ENCODE peak calls at places on chromosomes 13 and 19, in six cellular contexts. T, W, N, U, H and O are unnamed samples.

GRCh38 chr13:100195568-100195967 is 106.7 kb downstream of the PCCA start:
- DNase-seq in T (no peak), W (no peak), N (no peak), U (no peak), H (no peak), O (no peak)

GRCh38 chr13:100131863-100132574 is 43.1 kb downstream of the PCCA start:
- DNase-seq in T (peak), W (no peak), N (peak), U (no peak), H (no peak), O (no peak)

GRCh38 chr13:20461860-20462532 is 63.7 kb downstream of the CRYL1 start:
- DNase-seq in T (no peak), W (no peak), N (no peak), U (no peak), H (peak), O (no peak)

GRCh38 chr13:112890316-112891131 is 78.5 kb upstream of the MCF2L start:
- DNase-seq in T (no peak), W (no peak), N (no peak), U (no peak), H (no peak), O (no peak)

GRCh38 chr19:44704982-44705381 is 6.0 kb downstream of the CEACAM16 start:
- DNase-seq in T (no peak), W (no peak), N (no peak), U (no peak), H (no peak), O (no peak)

GRCh38 chr13:48954086-48954485 is 21.6 kb upstream of the FNDC3A start:
- DNase-seq in T (no peak), W (no peak), N (peak), U (no peak), H (no peak), O (no peak)

GRCh38 chr13:24264976-24265375 is 44.4 kb upstream of the C1QTNF9 start:
- DNase-seq in T (no peak), W (no peak), N (no peak), U (no peak), H (no peak), O (no peak)

GRCh38 chr19:4814625-4815425 is 16.7 kb downstream of the TICAM1 start:
- DNase-seq in T (peak), W (no peak), N (peak), U (no peak), H (no peak), O (no peak)

GRCh38 chr19:18008814-18009213 is 844 bp downstream of the ARRDC2 start:
- DNase-seq in T (no peak), W (no peak), N (no peak), U (no peak), H (no peak), O (no peak)

GRCh38 chr13:50805805-50806204 is 37.7 kb downstream of the DLEU7 start:
- DNase-seq in T (no peak), W (no peak), N (peak), U (no peak), H (no peak), O (no peak)

GRCh38 chr19:6229216-6229913 is 50.4 kb downstream of the MLLT1 start:
- DNase-seq in T (no peak), W (no peak), N (no peak), U (no peak), H (no peak), O (no peak)

GRCh38 chr19:38266070-38266469 is 1.7 kb downstream of the SPINT2 start:
- DNase-seq in T (no peak), W (no peak), N (no peak), U (no peak), H (no peak), O (no peak)

GRCh38 chr19:28898279-28898678 is 314.7 kb downstream of the UQCRFS1 start:
- DNase-seq in T (no peak), W (no peak), N (no peak), U (no peak), H (no peak), O (no peak)

GRCh38 chr13:85255978-85256377 is 543.2 kb downstream of the SLITRK6 start:
- DNase-seq in T (no peak), W (no peak), N (no peak), U (no peak), H (no peak), O (no peak)

GRCh38 chr13:40613954-40614353 is 52.5 kb downstream of the FOXO1 start:
- DNase-seq in T (no peak), W (no peak), N (no peak), U (no peak), H (no peak), O (no peak)

GRCh38 chr13:40615619-40616018 is 50.8 kb downstream of the FOXO1 start:
- DNase-seq in T (no peak), W (no peak), N (no peak), U (no peak), H (no peak), O (no peak)

GRCh38 chr13:40618581-40619478 is 47.6 kb downstream of the FOXO1 start:
- DNase-seq in T (no peak), W (no peak), N (no peak), U (no peak), H (no peak), O (no peak)

GRCh38 chr13:40619479-40619814 is 47.0 kb downstream of the FOXO1 start:
- DNase-seq in T (no peak), W (no peak), N (no peak), U (no peak), H (no peak), O (no peak)

DNA sequence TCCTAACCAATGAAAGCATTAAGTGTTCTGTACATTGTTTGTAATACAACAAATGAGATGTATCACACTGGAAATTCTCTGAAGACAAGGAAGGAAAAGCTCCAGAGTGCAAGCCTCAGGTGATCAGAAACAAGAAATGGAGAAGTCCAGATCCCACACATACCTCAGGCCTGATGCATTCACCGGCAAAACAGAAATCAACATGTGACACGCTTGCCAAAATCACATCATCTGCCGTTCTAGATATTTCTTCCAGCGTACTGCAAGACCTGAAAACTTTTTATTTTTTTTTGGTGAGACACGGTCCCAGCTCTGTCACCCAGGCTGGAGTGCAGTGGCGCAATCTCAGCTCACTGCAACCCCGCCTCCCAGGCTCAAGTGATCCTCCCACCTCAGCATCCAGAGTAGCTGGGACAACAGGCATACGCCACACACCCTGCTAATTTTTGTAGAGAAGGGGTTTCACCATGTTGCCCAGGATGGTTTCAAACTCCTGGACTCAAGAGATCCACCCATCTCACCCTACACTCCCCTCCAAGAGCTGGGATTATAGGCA is 48.6 kb downstream of the FOXO1 start:
- DNase-seq in T (no peak), W (no peak), N (no peak), U (no peak), H (no peak), O (no peak)
- TF ChIP-seq CTCF in T (no peak), W (no peak), N (no peak), U (no peak), H (no peak), O (no peak)

GRCh38 chr19:1248454-1249297 is at the start of gene MIDN:
- DNase-seq in T (no peak), W (peak), N (peak), U (peak), H (peak), O (peak)

GRCh38 chr19:1249298-1249989 is 1.1 kb downstream of the MIDN start:
- DNase-seq in T (peak), W (peak), N (peak), U (peak), H (peak), O (peak)

GRCh38 chr19:1245884-1246816 is 2.2 kb upstream of the MIDN start:
- DNase-seq in T (no peak), W (peak), N (no peak), U (no peak), H (peak), O (no peak)

GRCh38 chr19:1249990-1250298 is 1.6 kb downstream of the MIDN start:
- DNase-seq in T (no peak), W (no peak), N (no peak), U (no peak), H (no peak), O (no peak)

GRCh38 chr19:1247747-1248453 is 483 bp upstream of the MIDN start:
- DNase-seq in T (no peak), W (peak), N (peak), U (peak), H (peak), O (no peak)
- TF ChIP-seq CTCF in T (peak), W (peak), N (peak), U (no peak), H (peak), O (no peak)

DNA sequence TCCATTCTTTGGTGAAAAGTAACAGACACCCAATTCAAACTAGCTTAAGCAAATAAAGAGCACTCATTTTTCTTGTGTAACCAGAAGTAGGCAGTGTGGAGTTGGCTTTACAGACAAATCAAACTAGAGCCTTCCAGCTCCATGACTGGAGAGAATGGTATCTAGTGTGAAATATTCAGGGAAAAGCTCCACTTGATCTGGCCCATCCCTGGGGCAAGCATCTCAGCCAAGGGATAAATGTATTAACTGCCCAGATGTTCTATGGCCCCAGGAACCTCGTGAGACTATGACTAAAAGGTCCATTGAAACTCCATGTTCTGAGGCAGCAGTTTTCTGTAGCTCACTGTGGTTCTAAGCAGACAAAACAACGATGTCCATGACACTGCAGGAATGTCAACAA is 49.9 kb downstream of the TBC1D4 start:
- DNase-seq in T (no peak), W (no peak), N (peak), U (no peak), H (no peak), O (no peak)
- TF ChIP-seq CTCF in T (no peak), W (no peak), N (peak), U (no peak), H (no peak), O (peak)

DNA sequence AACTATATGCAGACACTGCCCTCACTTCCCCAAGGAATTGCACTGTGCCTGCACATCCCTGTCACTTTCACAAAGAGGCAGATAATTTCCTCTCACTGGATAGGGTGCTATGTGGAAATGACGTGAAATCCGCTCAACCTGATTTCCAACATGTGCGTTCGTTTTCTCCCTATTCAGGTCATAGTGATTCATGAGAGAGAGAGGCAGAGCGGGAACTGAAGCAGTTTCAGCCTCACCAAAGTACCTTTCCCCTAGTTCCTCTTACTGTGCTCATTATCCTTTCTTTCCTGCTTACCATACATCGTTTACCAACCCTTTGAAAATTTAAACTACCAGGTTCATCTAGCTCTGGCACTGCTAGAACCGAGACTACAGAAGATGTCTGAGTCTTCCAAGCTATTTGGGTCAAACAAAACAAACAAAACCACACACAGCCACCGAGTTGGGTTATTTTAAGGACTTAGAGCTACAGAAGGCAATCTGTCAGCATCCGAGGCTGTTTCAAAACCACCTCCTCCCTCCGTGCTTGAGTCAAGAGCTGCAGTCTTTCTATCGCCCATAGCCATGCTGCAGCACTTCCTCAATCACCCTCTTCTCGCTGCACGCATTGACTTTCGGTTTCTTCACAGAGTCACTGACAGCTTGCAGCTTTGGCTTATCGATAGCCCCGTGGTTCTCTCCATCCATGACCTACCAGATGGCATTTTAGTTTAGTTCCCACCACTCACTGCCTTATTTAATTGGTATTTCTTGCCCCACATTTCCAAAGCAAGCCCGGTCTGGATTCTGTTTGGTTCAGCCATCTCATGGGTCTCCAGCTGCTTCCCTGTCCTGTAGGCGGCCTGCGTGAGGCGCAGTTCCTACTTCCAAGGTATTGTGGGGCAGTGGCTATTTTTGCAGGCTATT is 1395.8 kb downstream of the EFNB2 start:
- DNase-seq in T (no peak), W (peak), N (peak), U (no peak), H (peak), O (no peak)
- TF ChIP-seq CTCF in T (peak), W (peak), N (peak), U (no peak), H (no peak), O (no peak)